ENCODE peak calls at places on chromosomes 7 and 10, in four cellular contexts. U is breast epithelium, A is left ventricle myocardium inferior, Y is HepG2. N is an unnamed sample.

GRCh38 chr7:117075934-117076333 is 122.6 kb downstream of the ST7 start:
- DNase-seq in U (no peak), A (no peak), Y (no peak), N (no peak)

GRCh38 chr10:51765284-51765971 is 66.0 kb upstream of the CSTF2T start:
- DNase-seq in U (no peak), A (no peak), Y (no peak), N (no peak)

GRCh38 chr7:151598045-151598444 is 78.3 kb upstream of the RHEB start:
- DNase-seq in U (no peak), A (no peak), Y (peak), N (no peak)

GRCh38 chr7:66377045-66377444 is 171.9 kb downstream of the TPST1 start:
- DNase-seq in U (no peak), A (no peak), Y (no peak), N (no peak)

GRCh38 chr7:127819975-127820778 is 168.2 kb downstream of the SND1 start:
- DNase-seq in U (no peak), A (no peak), Y (peak), N (no peak)

GRCh38 chr7:17651296-17651695 is 289.0 kb downstream of the SNX13 start:
- DNase-seq in U (no peak), A (no peak), Y (no peak), N (no peak)

GRCh38 chr7:100167912-100168323 is 499 bp downstream of the GAL3ST4 start:
- DNase-seq in U (no peak), A (no peak), Y (no peak), N (peak)

GRCh38 chr7:85457911-85458310 is 271.1 kb upstream of the SEMA3D start:
- DNase-seq in U (no peak), A (no peak), Y (no peak), N (no peak)

GRCh38 chr7:158743219-158743618 is 38.6 kb upstream of the NCAPG2 start:
- DNase-seq in U (no peak), A (no peak), Y (no peak), N (no peak)

GRCh38 chr7:156618078-156618790 is 22.3 kb upstream of the RNF32 start:
- DNase-seq in U (no peak), A (no peak), Y (no peak), N (no peak)

GRCh38 chr10:1434912-1435692 is 302.2 kb downstream of the ADARB2 start:
- DNase-seq in U (no peak), A (no peak), Y (no peak), N (no peak)

GRCh38 chr7:54989826-54990225 is 29.0 kb upstream of the EGFR start:
- DNase-seq in U (no peak), A (no peak), Y (no peak), N (no peak)

GRCh38 chr7:107816053-107816566 is 13.1 kb upstream of the SLC26A3 start:
- DNase-seq in U (no peak), A (no peak), Y (no peak), N (no peak)

GRCh38 chr7:99143853-99144672 is at the start of gene SMURF1:
- DNase-seq in U (peak), A (peak), Y (peak), N (peak)

GRCh38 chr10:74949024-74949423 is 122.6 kb downstream of the KAT6B start:
- DNase-seq in U (no peak), A (no peak), Y (peak), N (no peak)

GRCh38 chr7:112226701-112227276 is 20.3 kb downstream of the ZNF277 start:
- DNase-seq in U (no peak), A (no peak), Y (no peak), N (no peak)

GRCh38 chr7:18087031-18087686 is 59.5 kb upstream of the PRPS1L1 start:
- DNase-seq in U (no peak), A (peak), Y (no peak), N (no peak)

GRCh38 chr10:69407621-69408301 is 9.0 kb downstream of the TACR2 start:
- DNase-seq in U (peak), A (no peak), Y (no peak), N (peak)

GRCh38 chr10:44571701-44572100 is 186.8 kb upstream of the CXCL12 start:
- DNase-seq in U (no peak), A (no peak), Y (no peak), N (no peak)

GRCh38 chr7:44595934-44596635 is 10.3 kb upstream of the OGDH start:
- DNase-seq in U (no peak), A (no peak), Y (no peak), N (no peak)

GRCh38 chr7:95933618-95934017 is 161.3 kb downstream of the DYNC1I1 start:
- DNase-seq in U (no peak), A (no peak), Y (no peak), N (no peak)

GRCh38 chr10:132737390-132738048 is 48.4 kb downstream of the NKX6-2 start:
- DNase-seq in U (no peak), A (peak), Y (no peak), N (no peak)
- H3K27ac ChIP-seq in U (no peak), A (peak), Y (no peak), N (no peak)

GRCh38 chr10:118309911-118310310 is 32.2 kb downstream of the FAM204A start:
- DNase-seq in U (no peak), A (no peak), Y (no peak), N (no peak)

GRCh38 chr10:118308664-118309063 is 33.5 kb downstream of the FAM204A start:
- DNase-seq in U (no peak), A (no peak), Y (no peak), N (no peak)

GRCh38 chr10:118307768-118308347 is 34.3 kb downstream of the FAM204A start:
- DNase-seq in U (no peak), A (no peak), Y (no peak), N (no peak)

GRCh38 chr10:118311505-118311904 is 30.6 kb downstream of the FAM204A start:
- DNase-seq in U (no peak), A (no peak), Y (no peak), N (no peak)

GRCh38 chr10:118310822-118311221 is 31.3 kb downstream of the FAM204A start:
- DNase-seq in U (no peak), A (no peak), Y (no peak), N (no peak)
- H3K27ac ChIP-seq in U (no peak), A (peak), Y (no peak), N (no peak)

DNA sequence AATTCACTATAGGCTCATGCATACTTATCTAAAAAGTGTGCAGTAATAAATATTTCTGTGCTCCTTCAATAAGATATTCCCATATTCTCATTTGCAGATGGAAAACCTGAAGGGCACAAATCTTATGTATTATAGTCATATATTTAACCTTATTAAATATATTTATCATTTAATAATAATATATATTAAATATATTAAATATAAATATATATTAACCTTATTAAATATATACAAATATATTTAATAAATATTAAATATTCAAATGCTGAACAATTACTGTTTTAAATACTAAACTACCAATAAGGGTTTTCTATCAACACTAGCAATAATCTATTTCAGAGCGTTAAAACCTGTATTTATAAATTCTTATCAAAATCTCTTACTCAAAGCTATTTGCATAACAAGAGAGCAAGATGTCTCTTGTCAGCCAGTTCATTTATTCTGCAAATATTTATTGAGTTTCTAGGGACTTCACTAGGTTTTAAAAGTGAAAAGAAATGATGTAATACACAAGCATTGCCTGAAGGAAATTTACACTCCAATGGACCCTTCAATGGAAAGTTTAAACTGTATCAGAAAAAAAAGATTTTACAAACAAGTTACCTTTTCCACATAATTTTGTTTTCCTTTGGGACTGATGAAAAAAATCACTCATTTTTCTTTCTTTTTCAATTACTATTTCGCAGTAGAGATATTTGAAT is 159.2 kb downstream of the AGMO start:
- DNase-seq in U (no peak), A (no peak), Y (no peak), N (no peak)
- H3K27ac ChIP-seq in U (no peak), A (no peak), Y (no peak), N (no peak)

GRCh38 chr7:125465527-125465926 is 535.9 kb upstream of the POT1 start:
- DNase-seq in U (no peak), A (no peak), Y (no peak), N (no peak)

GRCh38 chr7:125462615-125463014 is 533.0 kb upstream of the POT1 start:
- DNase-seq in U (no peak), A (no peak), Y (no peak), N (no peak)

GRCh38 chr7:125468855-125469174 is 539.2 kb upstream of the POT1 start:
- DNase-seq in U (no peak), A (no peak), Y (no peak), N (peak)

DNA sequence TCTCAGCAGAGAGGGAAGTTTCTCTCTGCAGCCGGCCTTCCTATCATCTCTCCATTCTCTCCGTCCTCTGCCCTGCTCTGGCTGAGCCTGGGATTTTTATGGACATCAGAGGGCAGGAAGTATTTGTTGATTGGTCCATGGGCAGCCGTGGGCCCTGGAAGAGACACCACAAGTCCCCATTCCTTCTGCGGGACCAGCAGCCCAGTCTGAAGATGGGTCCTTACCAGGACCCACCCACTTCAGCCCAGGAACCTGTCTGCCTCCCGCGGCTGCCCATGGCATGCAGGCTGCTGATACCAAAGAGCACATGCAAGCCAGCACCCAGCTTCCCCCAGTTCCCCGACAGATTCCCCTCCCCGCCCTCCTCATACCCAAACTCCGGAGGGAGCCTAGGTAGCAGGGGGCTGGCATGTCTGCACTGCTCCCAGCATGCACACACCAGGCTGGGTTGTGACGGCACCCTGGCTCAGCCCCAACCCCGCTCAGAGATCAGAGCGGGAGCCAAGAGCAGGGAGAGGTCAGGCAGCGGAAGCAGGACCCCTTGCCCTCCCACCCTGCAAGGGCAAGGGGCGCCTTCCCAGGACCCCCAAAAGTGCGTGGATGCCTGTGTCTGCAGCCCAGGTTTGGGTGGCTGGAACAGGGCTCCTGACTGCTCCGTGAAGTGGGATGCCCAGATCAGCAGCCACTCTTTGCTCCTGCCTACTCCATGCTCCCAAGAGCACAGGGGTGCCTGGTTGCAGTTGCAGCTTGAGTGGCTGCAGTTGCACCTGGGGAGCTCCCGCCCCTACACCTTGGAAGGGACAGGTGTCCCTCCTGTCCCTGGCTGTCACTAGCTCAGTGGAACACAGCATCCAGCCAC is 538.6 kb upstream of the POT1 start:
- DNase-seq in U (no peak), A (no peak), Y (no peak), N (peak)
- H3K27ac ChIP-seq in U (no peak), A (no peak), Y (no peak), N (no peak)

GRCh38 chr10:132045324-132045723 is 20.4 kb upstream of the JAKMIP3 start:
- DNase-seq in U (no peak), A (no peak), Y (no peak), N (no peak)

GRCh38 chr10:132047575-132048293 is 18.0 kb upstream of the JAKMIP3 start:
- DNase-seq in U (no peak), A (no peak), Y (no peak), N (no peak)

GRCh38 chr10:132041340-132041739 is 24.4 kb upstream of the JAKMIP3 start:
- DNase-seq in U (no peak), A (no peak), Y (no peak), N (no peak)

GRCh38 chr10:132043861-132044695 is 21.7 kb upstream of the JAKMIP3 start:
- DNase-seq in U (no peak), A (no peak), Y (no peak), N (no peak)

GRCh38 chr10:132044803-132045202 is 20.9 kb upstream of the JAKMIP3 start:
- DNase-seq in U (no peak), A (no peak), Y (no peak), N (no peak)
- H3K27ac ChIP-seq in U (no peak), A (no peak), Y (no peak), N (no peak)

DNA sequence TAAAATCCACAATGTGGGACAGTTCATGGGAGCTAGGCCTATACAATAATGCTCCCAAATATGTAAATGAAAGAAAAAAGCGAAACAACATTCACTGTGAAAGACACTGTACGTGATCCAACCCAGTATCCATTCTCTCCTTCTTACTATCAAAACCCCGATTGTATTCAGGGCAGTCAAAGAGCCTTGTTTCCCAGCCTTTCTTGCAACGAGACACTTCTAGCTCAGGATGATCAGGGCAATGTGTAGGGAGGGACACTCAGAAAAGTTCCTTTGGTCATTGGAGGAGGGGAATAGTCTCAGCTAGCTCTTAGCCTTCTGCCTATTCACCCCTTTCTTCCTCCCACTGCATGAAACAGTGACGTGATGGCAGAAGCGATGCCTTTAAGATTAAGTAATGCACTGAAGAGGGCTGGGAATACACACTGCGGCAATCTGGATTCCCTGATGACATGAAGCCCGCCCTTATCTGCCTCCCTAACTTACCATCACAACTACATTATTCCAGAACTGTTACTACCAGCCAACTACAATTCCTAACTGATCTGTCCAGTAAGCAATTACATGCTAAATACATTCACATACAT is 27.3 kb downstream of the UBE2H start:
- DNase-seq in U (no peak), A (no peak), Y (no peak), N (no peak)
- H3K27ac ChIP-seq in U (peak), A (peak), Y (no peak), N (no peak)

GRCh38 chr7:71133232-71133622 is 1.3 kb downstream of the GALNT17 start:
- DNase-seq in U (no peak), A (no peak), Y (no peak), N (no peak)

GRCh38 chr7:71130280-71130679 is 1.7 kb upstream of the GALNT17 start:
- DNase-seq in U (no peak), A (no peak), Y (no peak), N (no peak)

GRCh38 chr7:71132521-71133231 is 732 bp downstream of the GALNT17 start:
- DNase-seq in U (no peak), A (peak), Y (no peak), N (no peak)

GRCh38 chr7:71131753-71132520 is at the start of gene GALNT17:
- DNase-seq in U (no peak), A (peak), Y (no peak), N (peak)

GRCh38 chr7:71131256-71131752 is 640 bp upstream of the GALNT17 start:
- DNase-seq in U (no peak), A (peak), Y (no peak), N (peak)
- H3K27ac ChIP-seq in U (peak), A (peak), Y (no peak), N (no peak)

DNA sequence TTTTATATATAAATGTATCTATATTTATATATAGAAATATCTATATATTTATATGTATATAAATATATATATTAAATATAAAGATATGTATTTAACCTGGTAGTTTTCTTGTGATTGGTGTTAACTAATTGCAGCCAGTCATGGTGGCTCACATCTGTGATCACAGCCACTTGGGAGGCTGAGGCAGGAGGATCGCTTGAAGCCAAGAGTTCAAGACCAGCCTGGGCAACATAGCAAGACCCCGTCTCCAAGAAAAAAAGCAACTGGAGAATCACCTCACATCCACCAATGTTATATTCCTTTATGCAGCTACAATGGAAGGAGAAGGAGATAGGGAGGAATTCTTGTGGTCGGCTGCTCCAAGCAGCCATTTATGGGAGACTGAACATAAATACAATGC is 224.9 kb downstream of the BAMBI start:
- DNase-seq in U (no peak), A (no peak), Y (no peak), N (no peak)
- H3K27ac ChIP-seq in U (no peak), A (no peak), Y (no peak), N (no peak)

DNA sequence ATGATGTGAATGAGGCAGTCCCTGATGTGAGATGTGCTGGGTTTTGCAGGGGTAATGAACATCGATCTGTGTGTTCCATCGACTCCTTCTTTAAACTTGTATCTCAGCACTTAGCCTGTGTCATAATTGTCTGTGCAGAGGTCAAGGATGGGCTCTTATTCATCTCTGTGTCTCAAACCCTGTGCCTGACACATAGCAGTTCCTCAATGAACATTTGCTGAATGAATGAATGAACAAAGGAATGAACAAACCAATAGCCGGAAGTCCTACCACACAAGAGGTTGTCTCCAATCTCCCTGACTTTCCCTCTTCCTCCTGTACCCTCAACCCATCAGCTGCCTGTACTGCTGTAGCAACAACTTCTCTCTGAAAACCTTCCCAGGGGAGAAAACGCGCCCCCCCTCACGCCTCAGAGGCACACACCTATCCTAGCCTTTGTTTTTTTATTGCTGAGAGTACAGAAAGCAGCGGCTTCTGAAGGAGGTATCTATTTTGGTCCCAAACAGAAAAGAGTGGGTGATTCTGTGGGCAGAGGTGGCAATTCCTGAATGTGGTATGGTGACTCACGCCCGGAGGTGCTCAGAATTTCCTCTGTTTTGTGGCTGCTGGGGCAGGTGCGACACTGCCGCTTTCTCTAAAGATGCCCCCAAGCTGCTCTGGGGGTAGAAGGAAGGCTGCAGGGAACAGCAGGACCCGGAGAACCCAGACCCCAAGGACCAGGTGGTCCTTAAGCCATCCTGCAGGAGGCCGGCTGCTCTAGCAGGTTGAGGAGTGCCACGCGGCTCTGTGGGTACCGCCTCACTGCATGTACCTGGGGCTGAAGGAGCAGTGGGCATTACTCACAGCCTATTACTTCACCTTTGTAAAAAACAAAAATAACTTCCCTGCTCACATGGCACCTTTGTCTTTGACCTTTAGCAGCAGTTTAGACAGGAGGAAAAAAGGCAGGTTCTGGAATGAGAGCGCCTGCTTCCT is 9.6 kb downstream of the IL2RA start:
- DNase-seq in U (peak), A (no peak), Y (no peak), N (no peak)
- H3K27ac ChIP-seq in U (peak), A (peak), Y (no peak), N (no peak)

DNA sequence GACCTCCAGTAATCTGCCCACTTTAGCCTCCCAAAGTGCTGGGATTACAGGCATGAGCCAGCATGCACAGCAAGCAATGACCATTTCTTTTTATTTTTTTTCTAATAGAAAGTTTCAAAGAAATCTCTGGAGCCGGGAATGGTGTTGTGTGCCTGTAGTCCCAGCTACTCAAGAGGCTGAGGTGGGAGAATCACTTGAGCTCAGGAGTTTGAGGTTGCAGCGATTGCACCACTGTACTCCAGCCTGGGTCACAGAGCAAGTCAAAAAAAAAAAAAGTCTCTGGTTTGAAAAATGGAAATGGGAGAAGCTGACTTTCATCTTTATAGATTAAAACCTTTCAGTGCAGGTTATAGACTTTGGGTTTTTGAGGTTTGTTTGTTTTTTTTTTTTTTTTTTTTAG is 44.8 kb upstream of the KMT2E start:
- DNase-seq in U (no peak), A (no peak), Y (no peak), N (no peak)
- H3K27ac ChIP-seq in U (no peak), A (peak), Y (no peak), N (no peak)

N was measured in aorta.